ENCODE peak calls at places on chromosomes 2 and 18, in eight cellular contexts. F is body of pancreas, O is glutamatergic neuron, D is gastrocnemius medialis, T is epithelial cell of esophagus, K is type B pancreatic cell, B is RWPE1, M is GM06990. A is an unnamed sample.

GRCh38 chr2:56630286-56630685 is 446.5 kb downstream of the CCDC85A start:
- DNase-seq in K (no peak), D (no peak), T (no peak), B (no peak), M (no peak), F (no peak), O (no peak), A (no peak)

GRCh38 chr2:217993817-217994459 is 8.9 kb downstream of the TNS1 start:
- DNase-seq in B (no peak), T (no peak), O (peak), M (peak), K (no peak), D (peak), F (peak), A (peak)

GRCh38 chr2:223047260-223047761 is 4.7 kb upstream of the KCNE4 start:
- DNase-seq in M (no peak), K (no peak), O (no peak), B (no peak), D (no peak), T (peak), F (no peak), A (no peak)

GRCh38 chr2:240564191-240564570 is 4.0 kb downstream of the DUSP28 start:
- DNase-seq in T (no peak), B (no peak), O (no peak), K (peak), D (no peak), F (no peak), M (no peak), A (no peak)

GRCh38 chr2:8306530-8307351 is 375.1 kb upstream of the ID2 start:
- DNase-seq in K (no peak), T (no peak), B (no peak), M (no peak), O (no peak), F (no peak), D (no peak), A (no peak)

GRCh38 chr2:127226520-127227263 is 6.6 kb upstream of the CYP27C1 start:
- DNase-seq in K (no peak), O (no peak), F (peak), D (no peak), T (peak), B (peak), M (peak), A (no peak)

GRCh38 chr18:24231773-24232735 is 93.2 kb downstream of the CABYR start:
- DNase-seq in K (no peak), T (peak), O (no peak), D (peak), F (no peak), B (peak), M (no peak), A (no peak)

GRCh38 chr2:237092506-237092905 is 6.8 kb downstream of the COPS8 start:
- DNase-seq in D (no peak), O (no peak), K (no peak), F (no peak), M (no peak), T (no peak), B (no peak), A (no peak)

DNA sequence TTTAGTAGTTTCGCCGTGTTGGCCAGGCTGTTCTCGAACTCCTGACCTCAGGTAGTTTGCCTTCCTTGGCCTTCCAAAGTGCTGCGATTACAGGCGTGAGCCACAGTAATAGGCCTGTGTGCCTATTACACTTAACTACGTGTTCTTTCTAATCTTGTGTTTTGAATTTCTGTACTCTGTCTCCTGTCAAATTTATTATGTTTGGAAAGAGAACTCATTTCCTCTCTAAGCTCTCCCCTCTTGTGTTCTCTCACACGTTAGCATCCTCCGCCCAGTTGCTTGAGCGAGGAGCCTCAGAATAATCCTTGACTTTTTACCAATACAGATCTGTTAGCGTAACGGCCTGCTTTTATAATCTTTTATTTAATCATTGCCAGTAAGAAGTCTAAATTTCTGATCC is 3.7 kb downstream of the ATG16L1 start:
- DNase-seq in F (no peak), M (no peak), B (no peak), K (no peak), D (no peak), T (no peak), O (no peak), A (no peak)
- TF ChIP-seq CTCF in F (no peak), M (no peak), B (no peak), K (no peak), D (no peak), T (no peak), O (no peak), A (no peak)

DNA sequence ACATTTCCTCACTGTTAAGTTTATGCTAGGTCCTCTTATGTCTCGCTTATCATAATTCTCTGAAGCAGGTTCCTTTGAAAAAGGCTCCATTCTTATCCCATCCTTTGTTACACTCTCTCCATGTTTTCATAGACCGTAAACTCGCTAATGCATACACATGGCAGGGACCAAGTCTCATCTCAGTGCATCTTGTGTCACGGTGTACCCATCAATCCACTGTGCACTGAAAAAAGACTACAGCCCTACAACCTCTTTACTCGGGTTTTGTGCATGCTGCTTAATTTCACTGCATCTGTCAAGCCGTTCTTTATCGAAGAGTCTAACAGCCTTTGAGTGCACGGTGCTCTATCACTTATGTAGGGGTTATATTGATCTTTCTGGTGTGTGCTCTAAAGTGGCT is 302.8 kb upstream of the ERBB4 start:
- DNase-seq in M (no peak), K (no peak), F (no peak), B (no peak), T (no peak), D (no peak), O (no peak), A (no peak)
- TF ChIP-seq CTCF in M (no peak), K (no peak), F (no peak), B (no peak), T (no peak), D (no peak), O (no peak), A (no peak)

DNA sequence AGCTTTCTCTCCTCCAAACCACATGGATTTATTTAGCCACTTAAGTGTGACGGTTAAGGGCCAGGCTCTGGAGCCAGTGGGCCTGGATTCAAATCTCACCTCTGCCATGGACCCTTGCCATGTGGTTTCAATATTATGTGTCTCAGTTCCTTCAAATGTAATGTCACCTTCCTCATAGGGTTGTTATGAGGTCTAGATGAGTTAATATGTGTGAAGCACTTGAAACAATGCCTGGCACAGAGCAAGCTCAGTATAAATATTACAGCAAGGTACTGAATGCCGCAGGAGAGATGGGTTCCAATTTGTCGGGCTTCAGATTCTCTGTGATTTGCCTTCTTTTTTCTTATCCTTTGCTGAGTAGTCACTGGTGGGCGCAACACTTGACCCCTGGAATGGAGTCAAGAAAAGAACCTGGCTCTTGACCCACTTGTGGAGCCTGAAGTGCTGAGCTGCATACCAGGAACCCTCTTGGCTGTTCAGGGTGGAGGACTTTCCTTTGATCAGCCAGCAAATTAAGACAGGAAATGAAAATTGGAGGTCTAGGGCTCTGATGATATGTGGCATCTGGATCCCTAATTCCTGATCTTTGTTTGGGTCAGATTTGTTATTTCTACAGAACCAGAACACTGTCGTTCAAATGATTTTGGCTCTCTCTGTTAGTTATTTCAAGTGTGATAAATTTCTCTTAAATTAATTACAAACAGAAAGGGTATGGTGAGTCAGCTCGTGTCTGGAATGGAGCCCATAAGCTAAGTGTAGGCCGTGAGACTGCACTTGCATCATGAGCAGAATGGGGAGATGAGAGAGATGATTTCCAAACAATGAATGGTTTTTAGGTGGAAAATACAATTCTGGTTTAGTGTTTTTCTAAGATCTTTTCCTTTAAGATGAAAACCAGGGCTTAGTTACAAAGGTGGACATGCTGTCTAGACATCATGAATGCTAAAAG is 293.0 kb downstream of the KCNS3 start:
- DNase-seq in K (no peak), F (no peak), O (no peak), B (no peak), D (no peak), T (peak), M (no peak), A (no peak)
- TF ChIP-seq CTCF in K (no peak), F (no peak), O (no peak), B (no peak), D (no peak), T (no peak), M (no peak), A (no peak)

GRCh38 chr18:6763524-6763923 is 34.0 kb downstream of the ARHGAP28 start:
- DNase-seq in M (no peak), F (no peak), D (no peak), B (no peak), O (no peak), K (no peak), T (no peak), A (no peak)
- TF ChIP-seq CTCF in M (no peak), F (no peak), D (no peak), B (no peak), O (no peak), K (no peak), T (no peak), A (no peak)